ENCODE peak calls at places on chromosome 4, in nine cellular contexts. I, S, A, Z, U, K, L, D and B are unnamed samples.

GRCh38 chr4:6622744-6623143 is 17.7 kb upstream of the MRFAP1 start:
- DNase-seq in U (no peak), Z (no peak), D (no peak), I (no peak), S (no peak), K (no peak), L (no peak), A (peak), B (no peak)

GRCh38 chr4:41169256-41169655 is 45.1 kb downstream of the APBB2 start:
- DNase-seq in A (no peak), Z (no peak), L (no peak), K (no peak), I (no peak), U (no peak), S (no peak), D (no peak), B (no peak)

GRCh38 chr4:76055005-76055404 is 19.1 kb upstream of the CXCL11 start:
- DNase-seq in U (no peak), I (no peak), K (no peak), A (no peak), S (no peak), L (no peak), D (peak), Z (no peak), B (no peak)

GRCh38 chr4:131635191-131635590 is 1513.9 kb upstream of the PCDH10 start:
- DNase-seq in I (no peak), K (no peak), S (no peak), L (no peak), Z (no peak), D (no peak), A (no peak), U (no peak), B (no peak)

GRCh38 chr4:87657525-87657924 is 7.4 kb downstream of the DMP1 start:
- DNase-seq in S (no peak), L (no peak), Z (no peak), D (no peak), A (no peak), K (peak), I (no peak), U (no peak), B (no peak)

GRCh38 chr4:6771229-6771671 is 11.3 kb upstream of the KIAA0232 start:
- DNase-seq in Z (no peak), K (peak), S (peak), I (no peak), U (no peak), A (peak), L (no peak), D (no peak), B (no peak)

GRCh38 chr4:110195561-110196205 is 2.7 kb downstream of the ELOVL6 start:
- DNase-seq in D (no peak), K (peak), I (no peak), U (no peak), Z (no peak), L (peak), A (no peak), S (no peak), B (no peak)

GRCh38 chr4:127140306-127140705 is 492.5 kb upstream of the INTU start:
- DNase-seq in L (no peak), I (no peak), Z (no peak), D (no peak), U (no peak), A (no peak), K (peak), S (no peak), B (no peak)

GRCh38 chr4:141009931-141010330 is 123.3 kb downstream of the RNF150 start:
- DNase-seq in S (no peak), D (no peak), K (no peak), U (no peak), Z (no peak), I (no peak), A (no peak), L (no peak), B (no peak)

GRCh38 chr4:185541251-185541671 is 6.0 kb upstream of the PDLIM3 start:
- DNase-seq in U (no peak), Z (no peak), K (peak), S (peak), D (no peak), L (no peak), A (peak), I (no peak), B (peak)

GRCh38 chr4:153468587-153468986 is 2.4 kb downstream of the TMEM131L start:
- DNase-seq in L (peak), U (no peak), D (no peak), K (no peak), A (no peak), I (no peak), S (no peak), Z (no peak), B (no peak)

GRCh38 chr4:153465922-153466636 is at the start of gene TMEM131L:
- DNase-seq in S (peak), I (peak), U (peak), Z (peak), D (peak), A (peak), L (peak), K (peak), B (peak)

GRCh38 chr4:153466637-153467153 is 535 bp downstream of the TMEM131L start:
- DNase-seq in K (no peak), Z (peak), L (peak), I (no peak), D (no peak), U (no peak), S (no peak), A (no peak), B (no peak)

GRCh38 chr4:153467897-153468262 is 1.7 kb downstream of the TMEM131L start:
- DNase-seq in S (no peak), A (no peak), K (peak), I (no peak), D (no peak), U (no peak), Z (no peak), L (peak), B (no peak)

DNA sequence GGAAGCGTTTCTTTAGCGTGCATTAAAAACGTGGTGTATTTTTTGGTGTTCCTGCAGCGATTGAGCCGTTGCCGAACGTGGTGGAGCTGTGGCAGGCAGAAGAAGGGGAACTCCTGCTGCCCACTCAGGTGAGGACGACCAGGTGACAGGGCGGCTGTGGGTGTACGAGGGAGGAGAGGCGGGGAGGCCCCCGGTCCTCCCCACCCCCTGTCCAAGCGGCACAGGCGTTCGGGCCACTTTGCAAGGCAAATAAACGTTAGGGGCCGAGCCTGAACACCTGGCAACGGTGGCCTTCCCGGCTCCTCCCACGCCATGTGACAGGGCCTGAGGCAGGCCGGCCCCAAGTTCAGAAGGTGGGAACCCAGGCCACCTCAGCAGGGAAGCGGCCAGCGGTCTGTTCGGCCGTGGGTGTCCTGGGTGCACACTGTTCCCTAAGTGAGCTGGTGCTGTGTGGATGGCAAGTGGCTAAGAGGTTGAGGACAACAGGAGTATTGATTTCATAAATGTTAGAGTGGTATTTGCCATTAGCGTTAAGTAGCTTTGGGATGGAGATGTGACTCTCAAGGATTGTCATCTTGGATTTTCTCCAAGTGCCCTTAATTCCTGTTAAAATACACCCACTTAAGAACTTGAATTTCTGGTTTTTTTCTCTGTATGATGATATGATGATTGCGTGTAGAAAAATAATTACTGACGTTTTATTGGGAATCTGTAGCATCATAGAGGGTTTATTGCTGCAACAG is 1.2 kb downstream of the TMEM131L start:
- DNase-seq in K (no peak), S (peak), U (peak), L (no peak), I (peak), Z (peak), D (peak), A (peak), B (peak)
- H3K27ac ChIP-seq in K (peak), S (peak), U (peak), L (peak), I (peak), Z (peak), D (peak), A (no peak), B (peak)

DNA sequence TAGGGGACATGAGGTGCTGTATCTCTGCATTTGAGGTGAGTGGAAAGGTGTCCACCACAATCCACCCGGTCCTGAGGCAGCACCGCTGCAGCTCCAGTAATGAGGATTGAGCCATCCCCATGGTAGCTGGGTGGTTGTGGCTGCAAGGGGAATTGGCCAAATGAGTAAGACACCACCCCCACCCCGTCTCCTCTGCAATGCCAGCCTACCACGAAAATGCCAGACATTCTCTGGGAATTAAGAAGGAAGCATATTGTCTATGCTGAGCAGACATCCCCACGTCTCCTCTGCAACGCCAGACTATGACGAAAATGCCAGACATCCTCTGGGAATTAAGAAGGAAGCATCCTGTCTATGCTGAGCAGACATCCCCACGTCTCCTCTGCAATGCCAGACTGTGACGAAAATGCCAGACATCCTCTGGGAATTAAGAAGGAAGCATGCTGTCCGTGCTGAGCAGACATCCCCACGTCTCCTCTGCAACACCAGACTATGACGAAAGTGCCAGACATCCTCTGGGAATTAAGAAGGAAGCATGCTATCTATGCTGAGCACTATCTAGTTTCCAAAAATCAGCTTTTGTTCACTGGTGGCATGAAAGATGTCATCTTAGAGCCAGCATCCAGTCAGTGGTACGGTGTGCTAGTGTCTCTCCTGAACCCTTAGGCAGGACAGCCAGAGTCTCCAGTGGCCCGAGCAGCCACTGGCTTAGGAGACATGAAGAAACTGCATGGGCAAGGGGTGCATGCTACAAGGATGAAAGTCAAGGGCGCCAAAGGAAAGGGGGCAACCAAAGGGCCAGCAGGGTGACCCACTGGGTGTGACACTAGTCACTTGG is 339.9 kb upstream of the FRG1 start:
- DNase-seq in I (no peak), K (no peak), U (no peak), L (no peak), D (no peak), A (no peak), S (no peak), Z (no peak), B (no peak)
- H3K27ac ChIP-seq in I (no peak), K (no peak), U (no peak), L (no peak), D (no peak), A (no peak), S (no peak), Z (no peak), B (no peak)

DNA sequence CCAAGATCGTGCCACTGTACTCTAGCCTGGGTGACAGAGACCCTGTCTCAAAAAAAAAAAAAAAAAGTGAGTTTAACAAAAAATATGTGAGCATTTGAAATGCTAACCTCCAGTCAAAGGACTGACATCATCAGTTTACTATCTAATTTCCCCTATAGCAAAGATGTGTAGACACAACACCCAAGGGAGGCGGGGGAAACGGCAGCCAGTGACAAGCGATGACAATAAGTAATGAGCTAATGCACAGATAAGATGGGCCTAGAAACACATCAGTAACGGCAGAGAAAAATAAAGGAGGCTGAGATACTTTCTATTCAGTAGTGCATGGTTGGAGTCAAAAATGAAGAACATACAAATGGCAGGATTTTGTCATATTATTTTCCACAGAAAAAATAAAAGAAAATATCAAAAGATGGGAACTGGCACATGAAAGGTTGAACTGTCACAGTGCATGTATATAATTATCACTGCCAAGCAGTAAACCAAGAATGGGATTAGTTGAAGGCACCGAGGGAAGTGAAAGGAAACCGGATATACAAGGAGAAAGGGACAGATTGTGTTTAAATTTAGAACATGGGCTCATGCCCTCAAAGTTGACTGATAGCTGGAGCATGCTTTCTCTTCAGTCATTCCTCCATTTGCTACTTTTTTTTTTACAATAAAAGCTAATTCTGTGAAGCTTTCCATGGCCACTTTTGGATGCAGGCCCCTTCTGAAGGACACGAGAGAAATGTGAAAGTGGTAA is 41.8 kb downstream of the IGFBP7 start:
- DNase-seq in L (no peak), A (no peak), I (no peak), U (no peak), K (no peak), D (no peak), S (no peak), Z (no peak), B (no peak)
- H3K27ac ChIP-seq in L (no peak), A (peak), I (no peak), U (no peak), K (no peak), D (no peak), S (peak), Z (no peak), B (no peak)

GRCh38 chr4:96052827-96053226 is 212.9 kb downstream of the PDHA2 start:
- DNase-seq in S (no peak), U (no peak), L (no peak), Z (no peak), D (no peak), K (no peak), I (no peak), A (no peak), B (no peak)
- H3K27ac ChIP-seq in S (no peak), U (no peak), L (no peak), Z (no peak), D (no peak), K (no peak), I (no peak), A (no peak), B (no peak)

DNA sequence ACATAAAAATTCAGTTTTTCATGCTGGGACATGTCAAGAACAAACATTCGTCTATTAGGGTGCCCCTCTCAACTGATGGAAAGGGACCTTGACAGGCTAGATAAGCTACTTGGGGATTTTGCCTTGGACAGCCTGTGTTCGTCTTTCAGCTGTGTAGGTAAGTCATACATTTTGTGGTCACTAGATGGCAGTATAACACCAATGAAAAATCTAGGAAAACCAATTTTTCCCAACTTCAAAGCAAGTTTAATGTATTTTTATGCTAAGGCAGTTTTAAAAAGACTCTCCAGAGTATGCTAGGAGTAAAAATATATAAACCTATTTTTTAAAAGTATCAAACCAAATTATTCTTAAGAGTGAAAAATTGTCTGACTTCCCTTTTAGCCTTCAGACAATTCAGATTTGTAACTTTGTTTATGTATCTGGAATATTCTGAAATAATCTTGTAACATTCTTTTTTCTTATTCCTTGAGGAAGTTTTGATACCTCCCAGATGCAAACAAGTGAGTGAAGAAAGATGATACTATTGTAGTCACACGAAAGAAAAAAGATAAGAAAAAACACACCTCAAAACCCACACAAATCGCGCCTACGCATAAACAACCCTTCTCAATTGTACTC is 158.3 kb downstream of the CPE start:
- DNase-seq in Z (no peak), A (no peak), D (peak), S (no peak), U (peak), I (no peak), K (peak), L (no peak), B (no peak)
- H3K27ac ChIP-seq in Z (no peak), A (no peak), D (no peak), S (no peak), U (no peak), I (no peak), K (no peak), L (no peak), B (no peak)

DNA sequence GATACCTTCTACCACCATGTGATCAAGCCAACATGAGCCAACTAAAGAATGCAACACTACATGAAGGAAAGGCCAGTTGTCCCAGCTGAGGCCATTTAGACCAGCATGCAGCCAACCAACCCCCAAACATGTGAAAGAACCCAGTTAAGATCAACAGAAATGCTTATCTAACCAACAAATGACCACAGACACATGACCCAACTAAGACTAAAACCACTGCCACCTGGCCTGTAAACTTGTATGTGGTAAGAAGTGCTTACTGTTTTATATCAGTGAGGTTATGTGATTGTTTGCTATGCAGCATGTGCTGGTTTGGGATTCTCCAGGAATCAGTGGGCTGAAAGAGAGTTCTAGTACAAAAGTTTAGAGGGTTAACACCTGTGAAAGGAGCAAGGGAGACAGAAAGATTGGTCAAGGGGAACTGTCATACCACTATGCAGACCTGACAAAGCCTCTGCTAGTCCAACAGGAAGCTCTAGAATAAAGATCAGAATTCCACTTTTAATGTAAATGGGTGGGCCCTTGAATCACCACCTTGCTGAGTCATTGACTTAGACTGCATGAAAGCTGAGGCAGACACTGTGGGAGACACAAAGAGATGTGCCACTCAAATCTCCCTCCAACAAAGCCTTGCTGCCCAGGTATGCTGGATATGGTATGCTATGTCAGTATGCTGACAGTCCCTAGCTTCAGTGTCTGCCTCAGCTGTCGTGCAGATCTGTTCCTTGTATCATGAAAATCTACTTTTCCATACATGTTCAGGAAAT is 6.1 kb upstream of the SH3D19 start:
- DNase-seq in Z (no peak), L (no peak), U (no peak), I (no peak), S (no peak), K (no peak), A (no peak), D (peak), B (no peak)
- H3K27ac ChIP-seq in Z (no peak), L (no peak), U (no peak), I (peak), S (no peak), K (no peak), A (no peak), D (peak), B (no peak)